ENCODE peak calls at places on chromosomes 16 and 17, in four cellular contexts. One of them, this sample, is unnamed. For H3K27me3, the result is how much of the 10 kb centered on the place peaks cover.

GRCh38 chr17:12256380-12256995 is 235.8 kb downstream of the MAP2K4 start:
- DNase-seq in upper lobe of right lung: no peak
- DNase-seq in transverse colon: peak
- DNase-seq in heart right ventricle: no peak
- DNase-seq in this sample: no peak

GRCh38 chr17:63116967-63117366 is 150.9 kb downstream of the TANC2 start:
- DNase-seq in upper lobe of right lung: no peak
- DNase-seq in transverse colon: no peak
- DNase-seq in heart right ventricle: no peak
- DNase-seq in this sample: no peak

GRCh38 chr17:68544111-68544510 is 31.9 kb downstream of the PRKAR1A start:
- DNase-seq in upper lobe of right lung: no peak
- DNase-seq in transverse colon: no peak
- DNase-seq in heart right ventricle: no peak
- DNase-seq in this sample: no peak

GRCh38 chr16:67902831-67903230 is 9.8 kb downstream of the PSKH1 start:
- DNase-seq in upper lobe of right lung: no peak
- DNase-seq in transverse colon: no peak
- DNase-seq in heart right ventricle: no peak
- DNase-seq in this sample: no peak

GRCh38 chr16:88533381-88533831 is 36.8 kb upstream of the ZC3H18 start:
- DNase-seq in upper lobe of right lung: no peak
- DNase-seq in transverse colon: no peak
- DNase-seq in heart right ventricle: no peak
- DNase-seq in this sample: peak

GRCh38 chr17:69030145-69030544 is 30.6 kb downstream of the ABCA9 start:
- DNase-seq in upper lobe of right lung: no peak
- DNase-seq in transverse colon: no peak
- DNase-seq in heart right ventricle: no peak
- DNase-seq in this sample: no peak

GRCh38 chr16:70522216-70523000 is 946 bp downstream of the COG4 start:
- DNase-seq in upper lobe of right lung: no peak
- DNase-seq in transverse colon: no peak
- DNase-seq in heart right ventricle: no peak
- DNase-seq in this sample: no peak

GRCh38 chr17:76681222-76682137 is 29.3 kb downstream of the MXRA7 start:
- DNase-seq in upper lobe of right lung: peak
- DNase-seq in transverse colon: peak
- DNase-seq in heart right ventricle: peak
- DNase-seq in this sample: peak

GRCh38 chr16:23650674-23651073 is 9.4 kb downstream of the DCTN5 start:
- DNase-seq in upper lobe of right lung: no peak
- DNase-seq in transverse colon: no peak
- DNase-seq in heart right ventricle: no peak
- DNase-seq in this sample: no peak

GRCh38 chr17:50212121-50212843 is 10.9 kb upstream of the COL1A1 start:
- DNase-seq in upper lobe of right lung: no peak
- DNase-seq in transverse colon: peak
- DNase-seq in heart right ventricle: no peak
- DNase-seq in this sample: no peak

GRCh38 chr17:62744259-62744658 is 63.9 kb downstream of the MARCHF10 start:
- DNase-seq in upper lobe of right lung: no peak
- DNase-seq in transverse colon: no peak
- DNase-seq in heart right ventricle: no peak
- DNase-seq in this sample: no peak

GRCh38 chr16:69037373-69038160 is 67.9 kb upstream of the HAS3 start:
- DNase-seq in upper lobe of right lung: no peak
- DNase-seq in transverse colon: no peak
- DNase-seq in heart right ventricle: no peak
- DNase-seq in this sample: no peak

GRCh38 chr17:32449963-32450362 is 5.7 kb downstream of the PSMD11 start:
- DNase-seq in upper lobe of right lung: no peak
- DNase-seq in transverse colon: no peak
- DNase-seq in heart right ventricle: no peak
- DNase-seq in this sample: no peak

GRCh38 chr16:11187522-11187921 is 68.5 kb downstream of the SOCS1 start:
- DNase-seq in upper lobe of right lung: no peak
- DNase-seq in transverse colon: no peak
- DNase-seq in heart right ventricle: no peak
- DNase-seq in this sample: no peak

GRCh38 chr17:78325076-78325712 is 34.7 kb downstream of the SOCS3 start:
- DNase-seq in upper lobe of right lung: no peak
- DNase-seq in transverse colon: peak
- DNase-seq in heart right ventricle: peak
- DNase-seq in this sample: no peak

GRCh38 chr17:31722251-31723056 is 136.6 kb downstream of the COPRS start:
- DNase-seq in upper lobe of right lung: no peak
- DNase-seq in transverse colon: no peak
- DNase-seq in heart right ventricle: peak
- DNase-seq in this sample: no peak

GRCh38 chr16:4327782-4328579 is 12.1 kb downstream of the GLIS2 start:
- DNase-seq in upper lobe of right lung: peak
- DNase-seq in transverse colon: peak
- DNase-seq in heart right ventricle: peak
- DNase-seq in this sample: peak

GRCh38 chr17:66777689-66778225 is 57.2 kb upstream of the CACNG5 start:
- DNase-seq in upper lobe of right lung: peak
- DNase-seq in transverse colon: no peak
- DNase-seq in heart right ventricle: no peak
- DNase-seq in this sample: peak

GRCh38 chr17:36949461-36949927 is 740 bp downstream of the AATF start:
- DNase-seq in upper lobe of right lung: no peak
- DNase-seq in transverse colon: no peak
- DNase-seq in heart right ventricle: no peak
- DNase-seq in this sample: no peak

GRCh38 chr16:59654455-59654854 is 920.3 kb upstream of the GOT2 start:
- DNase-seq in upper lobe of right lung: no peak
- DNase-seq in transverse colon: no peak
- DNase-seq in heart right ventricle: no peak
- DNase-seq in this sample: no peak

GRCh38 chr16:83054302-83054701 is 427.5 kb downstream of the CDH13 start:
- DNase-seq in upper lobe of right lung: no peak
- DNase-seq in transverse colon: no peak
- DNase-seq in heart right ventricle: no peak
- DNase-seq in this sample: no peak

GRCh38 chr16:67845291-67846062 is 1.3 kb upstream of the NUTF2 start:
- DNase-seq in upper lobe of right lung: no peak
- DNase-seq in transverse colon: no peak
- DNase-seq in heart right ventricle: no peak
- DNase-seq in this sample: no peak

GRCh38 chr17:5241861-5242671 is 7.4 kb upstream of the SCIMP start:
- DNase-seq in upper lobe of right lung: no peak
- DNase-seq in transverse colon: peak
- DNase-seq in heart right ventricle: no peak
- DNase-seq in this sample: no peak

GRCh38 chr17:73933871-73934270 is 269.6 kb upstream of the RPL38 start:
- DNase-seq in upper lobe of right lung: no peak
- DNase-seq in transverse colon: no peak
- DNase-seq in heart right ventricle: no peak
- DNase-seq in this sample: no peak

GRCh38 chr16:1019934-1020305 is 38.4 kb downstream of the SOX8 start:
- DNase-seq in upper lobe of right lung: no peak
- DNase-seq in transverse colon: no peak
- DNase-seq in heart right ventricle: no peak
- DNase-seq in this sample: no peak

GRCh38 chr17:80453126-80453979 is 23.1 kb downstream of the NPTX1 start:
- DNase-seq in upper lobe of right lung: no peak
- DNase-seq in transverse colon: no peak
- DNase-seq in heart right ventricle: no peak
- DNase-seq in this sample: no peak

GRCh38 chr17:72691601-72692000 is 400.9 kb downstream of the SLC39A11 start:
- DNase-seq in upper lobe of right lung: no peak
- DNase-seq in transverse colon: no peak
- DNase-seq in heart right ventricle: no peak
- DNase-seq in this sample: no peak

GRCh38 chr17:50853781-50854180 is 12.4 kb downstream of the TOB1 start:
- DNase-seq in upper lobe of right lung: no peak
- DNase-seq in transverse colon: no peak
- DNase-seq in heart right ventricle: no peak
- DNase-seq in this sample: no peak

GRCh38 chr17:64679710-64680216 is 17.7 kb upstream of the SMURF2 start:
- DNase-seq in upper lobe of right lung: no peak
- DNase-seq in transverse colon: no peak
- DNase-seq in heart right ventricle: no peak
- DNase-seq in this sample: no peak

GRCh38 chr17:81701288-81702071 is 1.7 kb upstream of the MRPL12 start:
- DNase-seq in upper lobe of right lung: no peak
- DNase-seq in transverse colon: no peak
- DNase-seq in heart right ventricle: no peak
- DNase-seq in this sample: no peak

GRCh38 chr16:30394603-30395154 is 541 bp upstream of the ZNF48 start:
- DNase-seq in upper lobe of right lung: no peak
- DNase-seq in transverse colon: no peak
- DNase-seq in heart right ventricle: no peak
- DNase-seq in this sample: no peak

GRCh38 chr17:83152221-83152744 is 72.9 kb downstream of the METRNL start:
- DNase-seq in upper lobe of right lung: no peak
- DNase-seq in transverse colon: no peak
- DNase-seq in heart right ventricle: no peak
- DNase-seq in this sample: no peak

GRCh38 chr17:17749921-17750320 is 68.7 kb downstream of the RAI1 start:
- DNase-seq in upper lobe of right lung: no peak
- DNase-seq in transverse colon: peak
- DNase-seq in heart right ventricle: no peak
- DNase-seq in this sample: no peak

GRCh38 chr17:20127660-20128413 is 118.7 kb downstream of the SPECC1 start:
- DNase-seq in upper lobe of right lung: no peak
- DNase-seq in transverse colon: no peak
- DNase-seq in heart right ventricle: no peak
- DNase-seq in this sample: no peak

GRCh38 chr16:55152875-55153390 is 171.1 kb upstream of the IRX6 start:
- DNase-seq in upper lobe of right lung: no peak
- DNase-seq in transverse colon: no peak
- DNase-seq in heart right ventricle: no peak
- DNase-seq in this sample: no peak

GRCh38 chr17:67831268-67831667 is 6.0 kb downstream of the BPTF start:
- DNase-seq in upper lobe of right lung: no peak
- DNase-seq in transverse colon: no peak
- DNase-seq in heart right ventricle: no peak
- DNase-seq in this sample: no peak

GRCh38 chr17:4550534-4551039 is 4.6 kb downstream of the MYBBP1A start:
- DNase-seq in upper lobe of right lung: peak
- DNase-seq in transverse colon: no peak
- DNase-seq in heart right ventricle: no peak
- DNase-seq in this sample: no peak

GRCh38 chr17:80891096-80892018 is 100.3 kb upstream of the CHMP6 start:
- DNase-seq in upper lobe of right lung: no peak
- DNase-seq in transverse colon: peak
- DNase-seq in heart right ventricle: no peak
- DNase-seq in this sample: peak

GRCh38 chr16:12798171-12798570 is 5.5 kb downstream of the CPPED1 start:
- DNase-seq in upper lobe of right lung: no peak
- DNase-seq in transverse colon: no peak
- DNase-seq in heart right ventricle: no peak
- DNase-seq in this sample: no peak

DNA sequence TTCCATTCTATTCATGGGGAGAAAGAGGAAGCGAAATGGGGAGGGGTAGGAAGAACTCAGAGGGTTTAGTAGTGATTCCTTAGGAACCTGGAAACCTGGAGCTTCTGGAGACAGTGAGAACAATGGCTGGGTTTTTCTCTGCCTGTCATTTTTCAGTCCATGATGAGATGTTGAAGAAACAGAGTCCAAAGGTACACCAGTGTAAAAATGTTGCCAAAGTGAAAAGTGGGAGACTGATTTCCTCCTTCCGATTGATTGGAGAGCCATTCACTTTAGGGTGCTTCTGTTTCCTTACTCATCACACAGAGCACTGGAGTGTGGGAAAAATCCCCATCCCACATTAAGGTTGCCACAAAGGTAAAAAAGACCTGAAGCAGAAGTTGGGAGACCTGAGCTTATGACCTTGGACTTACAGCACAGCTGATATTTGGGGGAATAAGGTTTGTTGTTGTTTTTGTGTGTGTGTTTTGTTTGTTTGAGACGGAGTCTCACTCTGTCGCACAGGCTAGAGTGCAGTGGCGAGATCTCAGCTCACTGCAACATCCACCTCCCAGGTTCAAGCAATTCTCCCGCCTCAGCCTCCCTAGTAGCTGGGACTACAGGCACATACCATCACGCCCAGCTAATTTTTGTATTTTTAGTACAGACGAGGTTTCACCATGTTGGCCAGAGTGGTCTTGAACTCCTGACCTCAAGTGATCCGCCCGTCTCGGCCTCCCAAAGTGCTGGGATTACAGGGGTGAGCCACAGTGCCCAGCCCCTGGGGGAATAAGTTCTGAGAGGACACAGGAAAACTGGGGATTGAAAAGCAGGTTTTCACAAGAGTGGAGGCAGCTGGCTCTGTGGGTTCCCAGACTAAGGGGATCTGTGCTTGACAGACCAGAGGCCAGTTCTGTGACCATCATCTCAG is 1.4 kb upstream of the DHX8 start:
- DNase-seq in upper lobe of right lung: no peak
- DNase-seq in transverse colon: no peak
- DNase-seq in heart right ventricle: no peak
- DNase-seq in this sample: no peak
- TF ChIP-seq CTCF in upper lobe of right lung: no peak
- TF ChIP-seq CTCF in transverse colon: no peak
- TF ChIP-seq CTCF in heart right ventricle: no peak
- TF ChIP-seq CTCF in this sample: no peak

GRCh38 chr16:85205747-85206471 is 93.6 kb upstream of the CIBAR2 start:
- DNase-seq in upper lobe of right lung: no peak
- DNase-seq in transverse colon: no peak
- DNase-seq in heart right ventricle: no peak
- DNase-seq in this sample: no peak
- H3K27me3 ChIP-seq in upper lobe of right lung: under half
- H3K27me3 ChIP-seq in transverse colon: under half
- H3K27me3 ChIP-seq in heart right ventricle: under half
- H3K27me3 ChIP-seq in this sample: under half

GRCh38 chr17:40348136-40348504 is 16.4 kb downstream of the GJD3 start:
- DNase-seq in upper lobe of right lung: no peak
- DNase-seq in transverse colon: no peak
- DNase-seq in heart right ventricle: no peak
- DNase-seq in this sample: no peak
- TF ChIP-seq CTCF in upper lobe of right lung: no peak
- TF ChIP-seq CTCF in transverse colon: no peak
- TF ChIP-seq CTCF in heart right ventricle: no peak
- TF ChIP-seq CTCF in this sample: no peak

DNA sequence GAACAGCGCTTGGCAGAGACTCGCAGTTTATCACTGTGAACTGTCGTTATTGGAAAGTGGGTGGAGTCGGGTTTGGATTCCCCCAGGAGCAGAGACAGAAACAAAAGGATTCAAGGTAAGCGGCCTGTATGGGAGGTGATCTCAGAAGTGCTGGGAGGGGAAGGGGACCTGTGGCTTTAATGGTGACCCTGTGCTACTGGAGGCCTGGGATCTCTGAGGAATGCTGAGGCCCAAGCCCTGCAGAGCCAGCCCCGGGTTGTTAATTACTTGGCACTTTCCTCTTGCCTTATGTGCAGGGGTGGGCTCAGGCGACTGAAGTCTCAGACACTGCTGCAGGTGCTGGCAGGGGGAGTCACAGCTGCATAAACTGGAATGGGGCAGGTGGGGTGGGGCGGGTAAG is 27.4 kb downstream of the IRF8 start:
- DNase-seq in upper lobe of right lung: no peak
- DNase-seq in transverse colon: no peak
- DNase-seq in heart right ventricle: no peak
- DNase-seq in this sample: peak
- H3K27me3 ChIP-seq in upper lobe of right lung: under half
- H3K27me3 ChIP-seq in transverse colon: under half
- H3K27me3 ChIP-seq in heart right ventricle: under half
- H3K27me3 ChIP-seq in this sample: under half

GRCh38 chr17:33562792-33563191 is 269.7 kb upstream of the ASIC2 start:
- DNase-seq in upper lobe of right lung: no peak
- DNase-seq in transverse colon: no peak
- DNase-seq in heart right ventricle: no peak
- DNase-seq in this sample: no peak
- TF ChIP-seq CTCF in upper lobe of right lung: peak
- TF ChIP-seq CTCF in transverse colon: no peak
- TF ChIP-seq CTCF in heart right ventricle: no peak
- TF ChIP-seq CTCF in this sample: no peak

This sample was measured in lower lobe of right lung.